ENCODE peak calls at places on chromosomes 16 and 17, in four cellular contexts. A is fibroblast of pulmonary artery, G is EL, F is AG09319. M is an unnamed sample.

GRCh38 chr17:59365383-59365981 is 34.0 kb downstream of the YPEL2 start:
- DNase-seq in A (no peak), G (no peak), F (no peak), M (no peak)

GRCh38 chr16:75289189-75289588 is 37.8 kb upstream of the BCAR1 start:
- DNase-seq in A (peak; percentile 73), G (peak; percentile 49), F (no peak), M (no peak)

GRCh38 chr17:57875109-57876022 is 25.5 kb upstream of the MRPS23 start:
- DNase-seq in A (peak; percentile 98), G (peak; percentile 99), F (peak; percentile 96), M (peak; percentile 96)

GRCh38 chr17:33494156-33494555 is 201.1 kb upstream of the ASIC2 start:
- DNase-seq in A (peak; percentile 45), G (no peak), F (no peak), M (no peak)

GRCh38 chr17:266701-267656 is 85.5 kb upstream of the DOC2B start:
- DNase-seq in A (no peak), G (no peak), F (no peak), M (no peak)

GRCh38 chr17:58232707-58233156 is 5.7 kb upstream of the LPO start:
- DNase-seq in A (peak; percentile 88), G (peak; percentile 81), F (no peak), M (peak; percentile 64)

GRCh38 chr16:54903047-54903446 is 27.6 kb upstream of the IRX5 start:
- DNase-seq in A (no peak), G (no peak), F (no peak), M (no peak)

GRCh38 chr17:34542700-34543336 is 36.6 kb upstream of the TMEM132E start:
- DNase-seq in A (peak; percentile 31), G (peak; percentile 19), F (no peak), M (no peak)

GRCh38 chr17:5770556-5771270 is 186.4 kb upstream of the NLRP1 start:
- DNase-seq in A (no peak), G (no peak), F (no peak), M (no peak)

GRCh38 chr17:40551091-40551873 is 14.0 kb downstream of the CCR7 start:
- DNase-seq in A (peak; percentile 99), G (peak; percentile 98), F (peak; percentile 99), M (peak; percentile 89)

GRCh38 chr16:88761830-88762229 is 23.2 kb downstream of the PIEZO1 start:
- DNase-seq in A (no peak), G (no peak), F (no peak), M (no peak)